ENCODE peak calls at places on chromosomes 6 and 20, in nine cellular contexts. R, S, B, D, A, W, G, X and O are unnamed samples.

GRCh38 chr6:100115702-100116101 is 121.7 kb upstream of the MCHR2 start:
- DNase-seq in X (no peak), B (no peak), R (no peak), A (no peak), D (no peak), W (no peak), G (no peak), S (peak), O (no peak)

GRCh38 chr6:70738028-70738427 is 70.3 kb downstream of the SMAP1 start:
- DNase-seq in W (no peak), R (no peak), S (peak), X (no peak), A (no peak), D (no peak), B (no peak), G (no peak), O (no peak)

GRCh38 chr6:14012313-14013036 is 87.7 kb downstream of the RNF182 start:
- DNase-seq in A (no peak), X (no peak), S (no peak), R (no peak), B (no peak), W (no peak), G (no peak), D (no peak), O (no peak)

GRCh38 chr20:37627060-37627766 is 66.6 kb upstream of the CTNNBL1 start:
- DNase-seq in X (no peak), G (peak), S (peak), W (peak), A (peak), B (peak), D (peak), R (peak), O (peak)

GRCh38 chr6:147170269-147170668 is 33.9 kb upstream of the STXBP5 start:
- DNase-seq in R (no peak), S (peak), W (no peak), B (no peak), X (no peak), G (peak), D (no peak), A (no peak), O (no peak)

GRCh38 chr6:24227556-24227955 is 101.5 kb downstream of the NRSN1 start:
- DNase-seq in B (no peak), W (no peak), S (no peak), X (no peak), A (no peak), D (no peak), R (peak), G (no peak), O (peak)

GRCh38 chr6:11953641-11954040 is 58.5 kb upstream of the HIVEP1 start:
- DNase-seq in W (no peak), A (no peak), D (no peak), B (no peak), R (no peak), X (no peak), G (no peak), S (no peak), O (no peak)

GRCh38 chr6:51613558-51613957 is 473.9 kb downstream of the PKHD1 start:
- DNase-seq in B (no peak), R (no peak), A (no peak), X (peak), G (peak), S (no peak), D (no peak), W (no peak), O (no peak)

GRCh38 chr6:50102676-50103075 is 52.9 kb upstream of the DEFB112 start:
- DNase-seq in S (no peak), A (no peak), X (no peak), R (no peak), D (no peak), B (no peak), G (no peak), W (no peak), O (no peak)

GRCh38 chr6:31575335-31575901 is at the start of gene TNF:
- DNase-seq in W (peak), A (peak), G (no peak), R (no peak), X (no peak), B (peak), S (no peak), D (peak), O (no peak)

GRCh38 chr6:3749390-3749978 is 2.0 kb downstream of the PXDC1 start:
- DNase-seq in W (no peak), G (peak), S (no peak), B (no peak), X (peak), R (no peak), D (no peak), A (peak), O (no peak)

GRCh38 chr6:111727798-111728197 is 122.1 kb upstream of the TRAF3IP2 start:
- DNase-seq in W (no peak), D (no peak), G (peak), A (no peak), B (peak), R (peak), S (no peak), X (no peak), O (no peak)

GRCh38 chr20:63158352-63158751 is 57.6 kb downstream of the YTHDF1 start:
- DNase-seq in A (no peak), W (no peak), D (no peak), B (no peak), G (no peak), S (no peak), X (no peak), R (no peak), O (no peak)

GRCh38 chr6:48213076-48213788 is 102.2 kb upstream of the PTCHD4 start:
- DNase-seq in A (no peak), X (no peak), G (no peak), W (no peak), B (no peak), S (no peak), R (no peak), D (no peak), O (no peak)

GRCh38 chr6:100504786-100505737 is 40.3 kb upstream of the SIM1 start:
- DNase-seq in A (no peak), S (peak), D (no peak), W (no peak), X (no peak), G (peak), B (no peak), R (peak), O (no peak)

GRCh38 chr6:33846226-33846625 is 42.4 kb upstream of the MLN start:
- DNase-seq in W (no peak), R (no peak), X (no peak), B (no peak), G (no peak), S (no peak), D (no peak), A (no peak), O (no peak)

GRCh38 chr20:8935878-8936277 is 133.0 kb upstream of the PLCB4 start:
- DNase-seq in R (no peak), G (no peak), S (no peak), B (no peak), X (no peak), A (no peak), W (no peak), D (no peak), O (no peak)

GRCh38 chr20:47281376-47281775 is 75.1 kb downstream of the ZMYND8 start:
- DNase-seq in S (no peak), R (no peak), X (no peak), B (no peak), G (no peak), D (no peak), A (no peak), W (no peak), O (no peak)

GRCh38 chr6:79250107-79250514 is 15.6 kb upstream of the HMGN3 start:
- DNase-seq in D (no peak), S (no peak), G (no peak), X (no peak), W (no peak), A (no peak), B (peak), R (peak), O (peak)

GRCh38 chr6:106749611-106750010 is 120.2 kb downstream of the QRSL1 start:
- DNase-seq in S (no peak), R (peak), G (peak), X (peak), B (no peak), W (no peak), D (no peak), A (no peak), O (no peak)

GRCh38 chr20:3121271-3121911 is 36.9 kb upstream of the AVP start:
- DNase-seq in A (no peak), B (no peak), D (no peak), G (no peak), X (no peak), S (no peak), W (no peak), R (no peak), O (no peak)